ENCODE peak calls at places on chromosomes 5 and 9, in seven cellular contexts. One of them, this sample, is unnamed.

GRCh38 chr5:114055810-114056476 is 305.9 kb upstream of the KCNN2 start:
- DNase-seq in CD4-positive, alpha-beta memory T cell: no peak
- DNase-seq in ovary: peak; percentile 35
- DNase-seq in aorta: peak; percentile 43
- DNase-seq in lung: no peak
- DNase-seq in mammary epithelial cell: no peak
- DNase-seq in osteoblast: peak; percentile 31
- DNase-seq in this sample: peak; percentile 1

GRCh38 chr5:19987594-19988345 is at the start of gene CDH18:
- DNase-seq in ovary: no peak
- DNase-seq in osteoblast: peak; percentile 35
- DNase-seq in CD4-positive, alpha-beta memory T cell: no peak
- DNase-seq in aorta: no peak
- DNase-seq in lung: no peak
- DNase-seq in mammary epithelial cell: peak; percentile 79
- DNase-seq in this sample: peak; percentile 82

GRCh38 chr9:130275156-130275555 is 9.6 kb downstream of the HMCN2 start:
- DNase-seq in osteoblast: no peak
- DNase-seq in aorta: no peak
- DNase-seq in lung: no peak
- DNase-seq in ovary: no peak
- DNase-seq in CD4-positive, alpha-beta memory T cell: no peak
- DNase-seq in mammary epithelial cell: no peak
- DNase-seq in this sample: no peak

GRCh38 chr5:151078490-151079262 is 2.2 kb downstream of the TNIP1 start:
- DNase-seq in osteoblast: no peak
- DNase-seq in aorta: no peak
- DNase-seq in CD4-positive, alpha-beta memory T cell: peak; percentile 55
- DNase-seq in ovary: no peak
- DNase-seq in mammary epithelial cell: no peak
- DNase-seq in lung: no peak
- DNase-seq in this sample: no peak

GRCh38 chr9:104783588-104783987 is 19.7 kb downstream of the NIPSNAP3B start:
- DNase-seq in ovary: no peak
- DNase-seq in mammary epithelial cell: no peak
- DNase-seq in CD4-positive, alpha-beta memory T cell: no peak
- DNase-seq in osteoblast: no peak
- DNase-seq in aorta: no peak
- DNase-seq in lung: no peak
- DNase-seq in this sample: no peak

GRCh38 chr5:84255318-84255717 is 129.4 kb downstream of the EDIL3 start:
- DNase-seq in ovary: no peak
- DNase-seq in aorta: no peak
- DNase-seq in CD4-positive, alpha-beta memory T cell: no peak
- DNase-seq in lung: no peak
- DNase-seq in mammary epithelial cell: peak; percentile 31
- DNase-seq in osteoblast: peak; percentile 47
- DNase-seq in this sample: peak; percentile 55

GRCh38 chr5:44299394-44299793 is 89.8 kb downstream of the FGF10 start:
- DNase-seq in CD4-positive, alpha-beta memory T cell: no peak
- DNase-seq in ovary: no peak
- DNase-seq in aorta: no peak
- DNase-seq in lung: no peak
- DNase-seq in osteoblast: no peak
- DNase-seq in mammary epithelial cell: no peak
- DNase-seq in this sample: no peak

GRCh38 chr9:36162211-36162610 is 7.0 kb upstream of the CCIN start:
- DNase-seq in lung: no peak
- DNase-seq in ovary: no peak
- DNase-seq in aorta: no peak
- DNase-seq in CD4-positive, alpha-beta memory T cell: no peak
- DNase-seq in mammary epithelial cell: no peak
- DNase-seq in osteoblast: no peak
- DNase-seq in this sample: no peak

GRCh38 chr9:114312513-114312875 is 10.4 kb upstream of the ORM1 start:
- DNase-seq in aorta: no peak
- DNase-seq in osteoblast: no peak
- DNase-seq in ovary: no peak
- DNase-seq in mammary epithelial cell: no peak
- DNase-seq in CD4-positive, alpha-beta memory T cell: no peak
- DNase-seq in lung: no peak
- DNase-seq in this sample: no peak

GRCh38 chr5:134503088-134503936 is 22.2 kb upstream of the JADE2 start:
- DNase-seq in ovary: peak; percentile 58
- DNase-seq in lung: peak; percentile 68
- DNase-seq in osteoblast: peak; percentile 94
- DNase-seq in CD4-positive, alpha-beta memory T cell: peak; percentile 16
- DNase-seq in aorta: peak; percentile 91
- DNase-seq in mammary epithelial cell: peak; percentile 99
- DNase-seq in this sample: peak; percentile 98

GRCh38 chr9:116494815-116495634 is 192.1 kb upstream of the TRIM32 start:
- DNase-seq in osteoblast: no peak
- DNase-seq in ovary: no peak
- DNase-seq in lung: no peak
- DNase-seq in CD4-positive, alpha-beta memory T cell: no peak
- DNase-seq in mammary epithelial cell: no peak
- DNase-seq in aorta: no peak
- DNase-seq in this sample: peak; percentile 52

GRCh38 chr9:127526655-127527559 is 75.6 kb downstream of the LRSAM1 start:
- DNase-seq in lung: no peak
- DNase-seq in aorta: no peak
- DNase-seq in mammary epithelial cell: no peak
- DNase-seq in ovary: no peak
- DNase-seq in CD4-positive, alpha-beta memory T cell: no peak
- DNase-seq in osteoblast: peak; percentile 18
- DNase-seq in this sample: no peak

GRCh38 chr5:120655828-120656435 is 191.8 kb downstream of the PRR16 start:
- DNase-seq in aorta: no peak
- DNase-seq in ovary: no peak
- DNase-seq in CD4-positive, alpha-beta memory T cell: no peak
- DNase-seq in lung: peak; percentile 41
- DNase-seq in mammary epithelial cell: peak; percentile 8
- DNase-seq in osteoblast: no peak
- DNase-seq in this sample: peak; percentile 60

GRCh38 chr5:34716986-34717385 is 60.9 kb downstream of the RAI14 start:
- DNase-seq in ovary: no peak
- DNase-seq in aorta: no peak
- DNase-seq in lung: no peak
- DNase-seq in osteoblast: no peak
- DNase-seq in mammary epithelial cell: no peak
- DNase-seq in CD4-positive, alpha-beta memory T cell: no peak
- DNase-seq in this sample: no peak

GRCh38 chr5:16713386-16713928 is 96.7 kb upstream of the RETREG1 start:
- DNase-seq in lung: no peak
- DNase-seq in CD4-positive, alpha-beta memory T cell: no peak
- DNase-seq in aorta: no peak
- DNase-seq in osteoblast: no peak
- DNase-seq in mammary epithelial cell: no peak
- DNase-seq in ovary: no peak
- DNase-seq in this sample: peak; percentile 74

GRCh38 chr5:56039985-56040384 is 45.2 kb upstream of the IL6ST start:
- DNase-seq in aorta: no peak
- DNase-seq in ovary: no peak
- DNase-seq in lung: no peak
- DNase-seq in osteoblast: peak; percentile 92
- DNase-seq in CD4-positive, alpha-beta memory T cell: no peak
- DNase-seq in mammary epithelial cell: no peak
- DNase-seq in this sample: peak; percentile 80

GRCh38 chr5:164098979-164099378 is 593.6 kb downstream of the MAT2B start:
- DNase-seq in mammary epithelial cell: no peak
- DNase-seq in aorta: no peak
- DNase-seq in CD4-positive, alpha-beta memory T cell: no peak
- DNase-seq in osteoblast: no peak
- DNase-seq in lung: no peak
- DNase-seq in ovary: no peak
- DNase-seq in this sample: no peak

GRCh38 chr5:59174248-59174844 is 591.5 kb downstream of the RAB3C start:
- DNase-seq in aorta: no peak
- DNase-seq in lung: peak; percentile 30
- DNase-seq in ovary: no peak
- DNase-seq in CD4-positive, alpha-beta memory T cell: peak; percentile 57
- DNase-seq in osteoblast: peak; percentile 60
- DNase-seq in mammary epithelial cell: peak; percentile 35
- DNase-seq in this sample: peak; percentile 90

GRCh38 chr5:159301351-159301911 is 28.9 kb downstream of the IL12B start:
- DNase-seq in ovary: no peak
- DNase-seq in lung: no peak
- DNase-seq in mammary epithelial cell: no peak
- DNase-seq in osteoblast: no peak
- DNase-seq in CD4-positive, alpha-beta memory T cell: no peak
- DNase-seq in aorta: no peak
- DNase-seq in this sample: no peak

GRCh38 chr9:133342570-133342969 is 5.4 kb downstream of the MED22 start:
- DNase-seq in mammary epithelial cell: no peak
- DNase-seq in aorta: no peak
- DNase-seq in ovary: no peak
- DNase-seq in CD4-positive, alpha-beta memory T cell: no peak
- DNase-seq in osteoblast: peak; percentile 87
- DNase-seq in lung: no peak
- DNase-seq in this sample: no peak

GRCh38 chr5:135977375-135977928 is 22.7 kb upstream of the LECT2 start:
- DNase-seq in CD4-positive, alpha-beta memory T cell: peak; percentile 29
- DNase-seq in lung: peak; percentile 79
- DNase-seq in osteoblast: peak; percentile 64
- DNase-seq in aorta: peak; percentile 90
- DNase-seq in ovary: no peak
- DNase-seq in mammary epithelial cell: peak; percentile 16
- DNase-seq in this sample: peak; percentile 45

GRCh38 chr5:56279979-56280378 is 46.8 kb upstream of the ANKRD55 start:
- DNase-seq in mammary epithelial cell: no peak
- DNase-seq in osteoblast: no peak
- DNase-seq in CD4-positive, alpha-beta memory T cell: no peak
- DNase-seq in aorta: no peak
- DNase-seq in ovary: no peak
- DNase-seq in lung: no peak
- DNase-seq in this sample: peak; percentile 89

GRCh38 chr5:133421394-133421793 is 190.9 kb downstream of the FSTL4 start:
- DNase-seq in mammary epithelial cell: no peak
- DNase-seq in aorta: no peak
- DNase-seq in CD4-positive, alpha-beta memory T cell: no peak
- DNase-seq in ovary: no peak
- DNase-seq in osteoblast: no peak
- DNase-seq in lung: no peak
- DNase-seq in this sample: peak; percentile 59

GRCh38 chr9:86230858-86231257 is 28.6 kb downstream of the C9orf153 start:
- DNase-seq in aorta: no peak
- DNase-seq in osteoblast: no peak
- DNase-seq in mammary epithelial cell: no peak
- DNase-seq in CD4-positive, alpha-beta memory T cell: no peak
- DNase-seq in lung: no peak
- DNase-seq in ovary: no peak
- DNase-seq in this sample: no peak

GRCh38 chr9:33161011-33161588 is 6.0 kb downstream of the B4GALT1 start:
- DNase-seq in lung: peak; percentile 83
- DNase-seq in osteoblast: peak; percentile 94
- DNase-seq in aorta: peak; percentile 85
- DNase-seq in mammary epithelial cell: peak; percentile 96
- DNase-seq in ovary: peak; percentile 74
- DNase-seq in CD4-positive, alpha-beta memory T cell: peak; percentile 45
- DNase-seq in this sample: peak; percentile 96

GRCh38 chr9:87542180-87542579 is 44.5 kb downstream of the DAPK1 start:
- DNase-seq in CD4-positive, alpha-beta memory T cell: no peak
- DNase-seq in osteoblast: no peak
- DNase-seq in aorta: no peak
- DNase-seq in ovary: no peak
- DNase-seq in mammary epithelial cell: peak; percentile 35
- DNase-seq in lung: no peak
- DNase-seq in this sample: no peak

GRCh38 chr9:116482740-116483139 is 204.4 kb upstream of the TRIM32 start:
- DNase-seq in aorta: no peak
- DNase-seq in ovary: peak; percentile 11
- DNase-seq in lung: no peak
- DNase-seq in mammary epithelial cell: no peak
- DNase-seq in osteoblast: no peak
- DNase-seq in CD4-positive, alpha-beta memory T cell: no peak
- DNase-seq in this sample: no peak

GRCh38 chr9:128771094-128771721 is 519 bp downstream of the ZER1 start:
- DNase-seq in ovary: no peak
- DNase-seq in osteoblast: peak; percentile 72
- DNase-seq in lung: no peak
- DNase-seq in aorta: no peak
- DNase-seq in mammary epithelial cell: peak; percentile 37
- DNase-seq in CD4-positive, alpha-beta memory T cell: no peak
- DNase-seq in this sample: peak; percentile 61

GRCh38 chr5:74642543-74642863 is 2.0 kb upstream of the ENC1 start:
- DNase-seq in mammary epithelial cell: no peak
- DNase-seq in ovary: no peak
- DNase-seq in osteoblast: no peak
- DNase-seq in aorta: no peak
- DNase-seq in lung: no peak
- DNase-seq in CD4-positive, alpha-beta memory T cell: no peak
- DNase-seq in this sample: no peak
- H3K4me1 ChIP-seq in mammary epithelial cell: peaks cover 49% of the 10 kb centered on the region
- H3K4me1 ChIP-seq in ovary: peaks cover 1% of the 10 kb centered on the region
- H3K4me1 ChIP-seq in osteoblast: peaks cover 43% of the 10 kb centered on the region
- H3K4me1 ChIP-seq in aorta: no peaks in the 10 kb centered on the region
- H3K4me1 ChIP-seq in lung: no peaks in the 10 kb centered on the region
- H3K4me1 ChIP-seq in CD4-positive, alpha-beta memory T cell: peaks cover 25% of the 10 kb centered on the region
- H3K4me1 ChIP-seq in this sample: no peaks in the 10 kb centered on the region

DNA sequence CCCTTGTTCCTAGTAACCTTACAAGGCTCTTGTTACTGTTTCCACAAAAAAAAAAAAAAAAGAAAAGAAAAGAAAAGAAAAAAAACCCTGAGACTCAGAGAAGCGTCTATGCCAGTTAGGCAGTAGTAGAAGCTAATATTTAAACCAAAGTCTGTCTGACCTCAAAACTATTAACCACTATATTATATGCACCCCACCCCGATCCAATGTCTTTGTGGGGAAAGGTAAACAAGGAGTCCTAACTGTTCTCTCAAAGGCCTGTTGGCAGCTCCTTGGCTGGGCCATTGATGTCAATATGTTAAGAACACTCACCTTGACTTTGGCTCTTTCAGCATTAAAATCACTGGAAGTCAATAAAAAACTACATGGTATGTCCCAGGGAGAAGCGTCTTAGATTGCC is 308.4 kb upstream of the RPS23 start:
- DNase-seq in lung: no peak
- DNase-seq in mammary epithelial cell: no peak
- DNase-seq in osteoblast: no peak
- DNase-seq in ovary: no peak
- DNase-seq in CD4-positive, alpha-beta memory T cell: no peak
- DNase-seq in aorta: no peak
- DNase-seq in this sample: no peak
- H3K4me3 ChIP-seq in lung: no peak overlapping the region
- H3K4me3 ChIP-seq in mammary epithelial cell: no peak overlapping the region
- H3K4me3 ChIP-seq in osteoblast: no peak overlapping the region
- H3K4me3 ChIP-seq in ovary: no peak overlapping the region
- H3K4me3 ChIP-seq in CD4-positive, alpha-beta memory T cell: no peak overlapping the region
- H3K4me3 ChIP-seq in aorta: no peak overlapping the region
- H3K4me3 ChIP-seq in this sample: no peak overlapping the region

GRCh38 chr9:91426123-91426745 is 2.6 kb upstream of the NFIL3 start:
- DNase-seq in osteoblast: no peak
- DNase-seq in ovary: no peak
- DNase-seq in aorta: no peak
- DNase-seq in mammary epithelial cell: peak; percentile 48
- DNase-seq in lung: no peak
- DNase-seq in CD4-positive, alpha-beta memory T cell: peak; percentile 46
- DNase-seq in this sample: peak; percentile 54
- H3K4me1 ChIP-seq in osteoblast: peaks cover 33% of the 10 kb centered on the region
- H3K4me1 ChIP-seq in ovary: no peaks in the 10 kb centered on the region
- H3K4me1 ChIP-seq in aorta: no peaks in the 10 kb centered on the region
- H3K4me1 ChIP-seq in mammary epithelial cell: peaks cover 18% of the 10 kb centered on the region
- H3K4me1 ChIP-seq in lung: no peaks in the 10 kb centered on the region
- H3K4me1 ChIP-seq in CD4-positive, alpha-beta memory T cell: peaks cover 36% of the 10 kb centered on the region
- H3K4me1 ChIP-seq in this sample: peaks cover 3% of the 10 kb centered on the region

GRCh38 chr5:141637693-141638419 is 1.1 kb downstream of the RELL2 start:
- DNase-seq in lung: peak; percentile 62
- DNase-seq in osteoblast: peak; percentile 91
- DNase-seq in mammary epithelial cell: no peak
- DNase-seq in aorta: peak; percentile 79
- DNase-seq in CD4-positive, alpha-beta memory T cell: peak; percentile 48
- DNase-seq in ovary: peak; percentile 37
- DNase-seq in this sample: peak; percentile 71
- H3K4me3 ChIP-seq in lung: peak overlapping the region; percentile 77
- H3K4me3 ChIP-seq in osteoblast: peak overlapping the region; percentile 90
- H3K4me3 ChIP-seq in mammary epithelial cell: peak overlapping the region; percentile 83
- H3K4me3 ChIP-seq in aorta: peak overlapping the region; percentile 83
- H3K4me3 ChIP-seq in CD4-positive, alpha-beta memory T cell: peak overlapping the region; percentile 98
- H3K4me3 ChIP-seq in ovary: peak overlapping the region; percentile 94
- H3K4me3 ChIP-seq in this sample: peak overlapping the region; percentile 89

This sample was measured in cardiac muscle cell.